ENCODE peak calls at places on chromosomes 6 and 20, in nine cellular contexts. S is HepG2, E is upper lobe of left lung, J is HCT116, O is breast epithelium, P is esophagus muscularis mucosa, W is stomach, R is prostate gland, C is endothelial cell of umbilical vein. I is an unnamed sample.
A peak's percentile ranks its signal among the peaks of the same experiment; 100 is the strongest.

GRCh38 chr6:140586426-140587061 is 1212.1 kb upstream of the CITED2 start:
- DNase-seq in P (no peak), C (no peak), S (no peak), R (no peak), O (no peak), J (no peak), E (no peak), W (no peak), I (no peak)

GRCh38 chr6:104087765-104088164 is 772.0 kb downstream of the HACE1 start:
- DNase-seq in C (no peak), W (no peak), O (no peak), R (no peak), P (no peak), S (no peak), J (no peak), E (no peak), I (no peak)

GRCh38 chr20:60078351-60079250 is 120.4 kb downstream of the CDH26 start:
- DNase-seq in R (no peak), P (no peak), O (no peak), W (no peak), S (no peak), E (peak; percentile 47), C (no peak), J (no peak), I (no peak)

GRCh38 chr20:19692685-19693119 is 65.4 kb upstream of the RIN2 start:
- DNase-seq in W (peak; percentile 71), E (peak; percentile 47), S (peak; percentile 37), C (peak; percentile 68), O (peak; percentile 20), R (peak; percentile 39), P (no peak), J (peak; percentile 37), I (peak; percentile 29)

GRCh38 chr20:45406260-45407066 is 1.6 kb upstream of the DBNDD2 start:
- DNase-seq in W (peak; percentile 71), R (peak; percentile 63), C (peak; percentile 35), O (no peak), J (no peak), S (no peak), E (peak; percentile 73), P (no peak), I (no peak)

GRCh38 chr6:37115236-37115894 is 54.6 kb upstream of the PIM1 start:
- DNase-seq in J (no peak), C (no peak), P (no peak), E (no peak), O (no peak), W (no peak), R (no peak), S (no peak), I (no peak)

GRCh38 chr20:17530716-17531536 is at the start of gene BFSP1:
- DNase-seq in W (peak; percentile 68), E (peak; percentile 48), J (no peak), P (no peak), O (peak; percentile 56), R (peak; percentile 22), C (peak; percentile 72), S (peak; percentile 55), I (peak; percentile 43)

GRCh38 chr20:33521461-33521860 is 31.6 kb downstream of the CBFA2T2 start:
- DNase-seq in E (no peak), P (no peak), W (no peak), C (no peak), S (no peak), O (no peak), R (no peak), J (no peak), I (no peak)

GRCh38 chr6:88989215-88989614 is 25.8 kb upstream of the RNGTT start:
- DNase-seq in O (no peak), J (peak; percentile 1), C (no peak), E (no peak), S (no peak), P (no peak), W (no peak), R (no peak), I (no peak)

GRCh38 chr6:139239137-139239536 is 52.7 kb downstream of the TXLNB start:
- DNase-seq in J (no peak), E (no peak), P (no peak), S (no peak), C (no peak), W (no peak), R (no peak), O (no peak), I (no peak)

GRCh38 chr20:10672579-10673127 is 1.1 kb downstream of the JAG1 start:
- DNase-seq in C (peak; percentile 62), P (peak; percentile 94), W (peak; percentile 71), E (peak; percentile 71), J (no peak), S (peak; percentile 49), R (no peak), O (no peak), I (no peak)

GRCh38 chr20:45957021-45957941 is 14.7 kb downstream of the ZNF335 start:
- DNase-seq in O (no peak), J (no peak), S (no peak), R (no peak), P (no peak), W (no peak), E (no peak), C (no peak), I (no peak)

GRCh38 chr6:110681543-110682459 is 133.5 kb downstream of the CDK19 start:
- DNase-seq in O (no peak), C (no peak), P (no peak), E (no peak), J (no peak), S (peak; percentile 81), W (no peak), R (no peak), I (no peak)

GRCh38 chr6:33075568-33076405 is at the start of gene HLA-DPB1:
- DNase-seq in O (no peak), W (no peak), S (peak; percentile 20), P (peak; percentile 66), E (peak; percentile 44), C (peak; percentile 80), R (no peak), J (peak; percentile 52), I (peak; percentile 40)

GRCh38 chr20:34049897-34050695 is 56.4 kb downstream of the RALY start:
- DNase-seq in E (no peak), O (no peak), C (no peak), S (no peak), P (no peak), W (no peak), R (no peak), J (no peak), I (no peak)

GRCh38 chr6:149890629-149891045 is 7.3 kb downstream of the RAET1E start:
- DNase-seq in E (no peak), J (no peak), R (no peak), O (no peak), P (no peak), S (no peak), C (no peak), W (no peak), I (no peak)

GRCh38 chr20:25089662-25090061 is 7.7 kb upstream of the VSX1 start:
- DNase-seq in W (no peak), O (no peak), R (no peak), E (no peak), J (no peak), C (no peak), P (peak; percentile 81), S (no peak), I (no peak)

GRCh38 chr20:25087186-25087929 is 5.4 kb upstream of the VSX1 start:
- DNase-seq in P (peak; percentile 1), C (no peak), J (no peak), O (no peak), W (no peak), R (no peak), E (no peak), S (no peak), I (no peak)

GRCh38 chr20:25088267-25088666 is 6.3 kb upstream of the VSX1 start:
- DNase-seq in S (no peak), J (no peak), O (no peak), P (peak; percentile 64), C (no peak), R (no peak), W (no peak), E (no peak), I (no peak)

GRCh38 chr20:25089096-25089495 is 7.2 kb upstream of the VSX1 start:
- DNase-seq in J (no peak), W (no peak), R (no peak), P (peak; percentile 68), S (no peak), C (no peak), O (no peak), E (no peak), I (no peak)

DNA sequence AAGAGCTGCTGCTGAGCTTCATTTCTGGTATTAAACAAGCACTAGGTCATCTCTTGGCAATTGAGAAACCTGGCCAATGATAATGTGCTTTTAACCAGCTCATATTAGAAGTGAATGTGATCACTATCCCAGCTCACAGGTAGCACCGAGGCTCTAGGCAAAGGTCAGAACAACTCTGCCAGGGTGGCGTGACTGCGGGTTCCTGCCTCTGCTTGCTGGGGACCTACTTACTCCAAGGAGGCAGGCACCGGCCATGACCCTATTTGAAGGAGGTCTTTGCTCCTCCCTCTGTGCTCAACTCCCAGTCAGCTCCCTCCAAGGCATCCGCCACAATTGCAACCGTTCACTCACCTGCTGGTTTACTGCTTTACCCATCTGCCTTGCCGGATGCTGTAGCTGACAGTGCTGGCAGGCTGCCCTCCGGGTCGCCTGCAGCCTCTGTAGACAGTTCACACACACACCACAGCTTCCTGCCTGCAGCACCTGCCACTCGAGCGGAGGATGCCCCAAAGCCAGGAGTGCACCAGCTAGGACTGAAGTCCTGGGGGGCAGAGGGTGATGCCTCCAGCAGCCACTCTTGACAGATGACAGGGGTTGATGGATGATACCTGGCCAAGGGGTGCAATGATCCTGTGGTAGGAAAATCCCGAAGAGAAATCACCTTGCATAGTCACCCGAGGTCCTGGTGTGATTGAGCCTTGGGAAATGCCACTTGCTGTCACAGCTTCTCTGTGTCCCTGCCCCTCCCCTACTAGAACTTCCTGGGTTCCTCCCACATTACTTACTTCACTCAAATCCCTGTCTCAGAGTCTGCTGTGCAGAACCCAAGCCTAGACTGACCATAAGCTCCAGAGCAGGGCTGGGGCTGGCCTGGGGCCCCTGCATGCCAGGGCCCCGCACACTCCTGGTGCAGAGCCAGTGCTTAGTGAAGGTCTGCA is 8.8 kb upstream of the VSX1 start:
- DNase-seq in C (no peak), P (no peak), J (no peak), W (no peak), O (no peak), S (no peak), E (peak; percentile 37), R (no peak), I (no peak)
- TF ChIP-seq POLR2AphosphoS5 in C (no peak), P (no peak), J (no peak), W (no peak), O (no peak), S (no peak), E (no peak), R (no peak), I (no peak)

GRCh38 chr6:10589429-10589727 is 68.2 kb downstream of the GCNT2 start:
- DNase-seq in J (no peak), W (no peak), E (no peak), O (no peak), R (no peak), P (no peak), S (no peak), C (no peak), I (no peak)
- TF ChIP-seq POLR2AphosphoS5 in J (no peak), W (no peak), E (no peak), O (no peak), R (no peak), P (no peak), S (no peak), C (no peak), I (no peak)

GRCh38 chr6:82893889-82894652 is 171.6 kb downstream of the UBE3D start:
- DNase-seq in R (no peak), O (no peak), E (no peak), S (no peak), P (no peak), W (no peak), J (no peak), C (no peak), I (no peak)
- TF ChIP-seq POLR2AphosphoS5 in R (no peak), O (no peak), E (no peak), S (no peak), P (no peak), W (no peak), J (no peak), C (no peak), I (no peak)

GRCh38 chr20:41927189-41927588 is 309.0 kb upstream of the CHD6 start:
- DNase-seq in P (peak; percentile 74), E (no peak), J (no peak), W (no peak), O (no peak), S (no peak), C (no peak), R (no peak), I (no peak)
- TF ChIP-seq POLR2AphosphoS5 in P (no peak), E (no peak), J (no peak), W (no peak), O (no peak), S (no peak), C (no peak), R (no peak), I (no peak)